ENCODE peak calls at places on chromosomes 3 and 15, in ten cellular contexts. One of them, this sample, is unnamed.

GRCh38 chr3:126834596-126835471 is 130.8 kb downstream of the CHCHD6 start:
- DNase-seq in uterus: no peak
- DNase-seq in kidney epithelial cell: peak; percentile 23
- DNase-seq in ovary: no peak
- DNase-seq in colonic mucosa: no peak
- DNase-seq in transverse colon: no peak
- DNase-seq in dorsolateral prefrontal cortex: no peak
- DNase-seq in Panc1: no peak
- DNase-seq in suprapubic skin: no peak
- DNase-seq in CD8-positive, alpha-beta memory T cell: no peak
- DNase-seq in this sample: no peak

GRCh38 chr15:47184405-47185221 is 532.7 kb upstream of the SEMA6D start:
- DNase-seq in uterus: no peak
- DNase-seq in kidney epithelial cell: no peak
- DNase-seq in ovary: no peak
- DNase-seq in colonic mucosa: no peak
- DNase-seq in transverse colon: no peak
- DNase-seq in dorsolateral prefrontal cortex: no peak
- DNase-seq in Panc1: no peak
- DNase-seq in suprapubic skin: no peak
- DNase-seq in CD8-positive, alpha-beta memory T cell: no peak
- DNase-seq in this sample: no peak

GRCh38 chr3:183745300-183746098 is 47.9 kb downstream of the YEATS2 start:
- DNase-seq in uterus: no peak
- DNase-seq in kidney epithelial cell: no peak
- DNase-seq in ovary: no peak
- DNase-seq in colonic mucosa: no peak
- DNase-seq in transverse colon: no peak
- DNase-seq in dorsolateral prefrontal cortex: no peak
- DNase-seq in Panc1: no peak
- DNase-seq in suprapubic skin: no peak
- DNase-seq in CD8-positive, alpha-beta memory T cell: no peak
- DNase-seq in this sample: peak; percentile 25

GRCh38 chr15:91100561-91101355 is 701 bp downstream of the SV2B start:
- DNase-seq in uterus: no peak
- DNase-seq in kidney epithelial cell: no peak
- DNase-seq in ovary: no peak
- DNase-seq in colonic mucosa: no peak
- DNase-seq in transverse colon: no peak
- DNase-seq in dorsolateral prefrontal cortex: no peak
- DNase-seq in Panc1: no peak
- DNase-seq in suprapubic skin: no peak
- DNase-seq in CD8-positive, alpha-beta memory T cell: no peak
- DNase-seq in this sample: peak; percentile 37

GRCh38 chr3:110420158-110420641 is 651.4 kb upstream of the NECTIN3 start:
- DNase-seq in uterus: no peak
- DNase-seq in kidney epithelial cell: peak; percentile 38
- DNase-seq in ovary: no peak
- DNase-seq in colonic mucosa: no peak
- DNase-seq in transverse colon: no peak
- DNase-seq in dorsolateral prefrontal cortex: no peak
- DNase-seq in Panc1: no peak
- DNase-seq in suprapubic skin: no peak
- DNase-seq in CD8-positive, alpha-beta memory T cell: no peak
- DNase-seq in this sample: peak; percentile 87

GRCh38 chr3:50502584-50503423 is 630 bp downstream of the CACNA2D2 start:
- DNase-seq in uterus: peak; percentile 18
- DNase-seq in kidney epithelial cell: no peak
- DNase-seq in ovary: peak; percentile 30
- DNase-seq in colonic mucosa: no peak
- DNase-seq in transverse colon: no peak
- DNase-seq in dorsolateral prefrontal cortex: no peak
- DNase-seq in Panc1: no peak
- DNase-seq in suprapubic skin: no peak
- DNase-seq in CD8-positive, alpha-beta memory T cell: no peak
- DNase-seq in this sample: no peak

GRCh38 chr3:36615861-36616260 is 148.5 kb downstream of the DCLK3 start:
- DNase-seq in uterus: no peak
- DNase-seq in kidney epithelial cell: no peak
- DNase-seq in ovary: no peak
- DNase-seq in colonic mucosa: no peak
- DNase-seq in transverse colon: no peak
- DNase-seq in dorsolateral prefrontal cortex: no peak
- DNase-seq in Panc1: no peak
- DNase-seq in suprapubic skin: no peak
- DNase-seq in CD8-positive, alpha-beta memory T cell: no peak
- DNase-seq in this sample: no peak

GRCh38 chr15:44573386-44573785 is 36.4 kb downstream of the EIF3J start:
- DNase-seq in uterus: no peak
- DNase-seq in kidney epithelial cell: no peak
- DNase-seq in ovary: no peak
- DNase-seq in colonic mucosa: no peak
- DNase-seq in transverse colon: no peak
- DNase-seq in dorsolateral prefrontal cortex: no peak
- DNase-seq in Panc1: no peak
- DNase-seq in suprapubic skin: no peak
- DNase-seq in CD8-positive, alpha-beta memory T cell: no peak
- DNase-seq in this sample: no peak

GRCh38 chr15:79682851-79683288 is 213.9 kb downstream of the MTHFS start:
- DNase-seq in uterus: no peak
- DNase-seq in kidney epithelial cell: no peak
- DNase-seq in ovary: no peak
- DNase-seq in colonic mucosa: no peak
- DNase-seq in transverse colon: no peak
- DNase-seq in dorsolateral prefrontal cortex: no peak
- DNase-seq in Panc1: no peak
- DNase-seq in suprapubic skin: no peak
- DNase-seq in CD8-positive, alpha-beta memory T cell: no peak
- DNase-seq in this sample: peak; percentile 6

GRCh38 chr3:160226026-160226739 is 961 bp downstream of the C3orf80 start:
- DNase-seq in uterus: no peak
- DNase-seq in kidney epithelial cell: no peak
- DNase-seq in ovary: no peak
- DNase-seq in colonic mucosa: no peak
- DNase-seq in transverse colon: peak; percentile 10
- DNase-seq in dorsolateral prefrontal cortex: no peak
- DNase-seq in Panc1: no peak
- DNase-seq in suprapubic skin: no peak
- DNase-seq in CD8-positive, alpha-beta memory T cell: no peak
- DNase-seq in this sample: peak; percentile 9

GRCh38 chr15:29934251-29934650 is 112.0 kb upstream of the TJP1 start:
- DNase-seq in uterus: no peak
- DNase-seq in kidney epithelial cell: no peak
- DNase-seq in ovary: no peak
- DNase-seq in colonic mucosa: no peak
- DNase-seq in transverse colon: no peak
- DNase-seq in dorsolateral prefrontal cortex: no peak
- DNase-seq in Panc1: peak; percentile 39
- DNase-seq in suprapubic skin: no peak
- DNase-seq in CD8-positive, alpha-beta memory T cell: no peak
- DNase-seq in this sample: peak; percentile 76

GRCh38 chr15:92954578-92954977 is 54.5 kb downstream of the CHD2 start:
- DNase-seq in uterus: no peak
- DNase-seq in kidney epithelial cell: no peak
- DNase-seq in ovary: no peak
- DNase-seq in colonic mucosa: no peak
- DNase-seq in transverse colon: no peak
- DNase-seq in dorsolateral prefrontal cortex: no peak
- DNase-seq in Panc1: no peak
- DNase-seq in suprapubic skin: no peak
- DNase-seq in CD8-positive, alpha-beta memory T cell: no peak
- DNase-seq in this sample: no peak

GRCh38 chr15:40314723-40315276 is 7.1 kb upstream of the PLCB2 start:
- DNase-seq in uterus: no peak
- DNase-seq in kidney epithelial cell: no peak
- DNase-seq in ovary: no peak
- DNase-seq in colonic mucosa: no peak
- DNase-seq in transverse colon: no peak
- DNase-seq in dorsolateral prefrontal cortex: no peak
- DNase-seq in Panc1: no peak
- DNase-seq in suprapubic skin: no peak
- DNase-seq in CD8-positive, alpha-beta memory T cell: no peak
- DNase-seq in this sample: no peak

GRCh38 chr15:101221858-101222257 is 30.0 kb downstream of the CHSY1 start:
- DNase-seq in uterus: no peak
- DNase-seq in kidney epithelial cell: no peak
- DNase-seq in ovary: no peak
- DNase-seq in colonic mucosa: no peak
- DNase-seq in transverse colon: no peak
- DNase-seq in dorsolateral prefrontal cortex: no peak
- DNase-seq in Panc1: no peak
- DNase-seq in suprapubic skin: no peak
- DNase-seq in CD8-positive, alpha-beta memory T cell: no peak
- DNase-seq in this sample: peak; percentile 47

GRCh38 chr15:67225336-67225735 is 29.1 kb downstream of the AAGAB start:
- DNase-seq in uterus: no peak
- DNase-seq in kidney epithelial cell: no peak
- DNase-seq in ovary: no peak
- DNase-seq in colonic mucosa: no peak
- DNase-seq in transverse colon: no peak
- DNase-seq in dorsolateral prefrontal cortex: no peak
- DNase-seq in Panc1: no peak
- DNase-seq in suprapubic skin: no peak
- DNase-seq in CD8-positive, alpha-beta memory T cell: no peak
- DNase-seq in this sample: peak; percentile 87

GRCh38 chr3:120180731-120181412 is 86.6 kb upstream of the GSK3B start:
- DNase-seq in uterus: no peak
- DNase-seq in kidney epithelial cell: no peak
- DNase-seq in ovary: no peak
- DNase-seq in colonic mucosa: no peak
- DNase-seq in transverse colon: no peak
- DNase-seq in dorsolateral prefrontal cortex: no peak
- DNase-seq in Panc1: no peak
- DNase-seq in suprapubic skin: no peak
- DNase-seq in CD8-positive, alpha-beta memory T cell: no peak
- DNase-seq in this sample: no peak

GRCh38 chr3:119181765-119182164 is 8.4 kb downstream of the UPK1B start:
- DNase-seq in uterus: no peak
- DNase-seq in kidney epithelial cell: no peak
- DNase-seq in ovary: no peak
- DNase-seq in colonic mucosa: no peak
- DNase-seq in transverse colon: no peak
- DNase-seq in dorsolateral prefrontal cortex: no peak
- DNase-seq in Panc1: no peak
- DNase-seq in suprapubic skin: no peak
- DNase-seq in CD8-positive, alpha-beta memory T cell: no peak
- DNase-seq in this sample: no peak

GRCh38 chr15:95174281-95174680 is 942.9 kb downstream of the MCTP2 start:
- DNase-seq in uterus: peak; percentile 37
- DNase-seq in kidney epithelial cell: no peak
- DNase-seq in ovary: no peak
- DNase-seq in colonic mucosa: no peak
- DNase-seq in transverse colon: no peak
- DNase-seq in dorsolateral prefrontal cortex: no peak
- DNase-seq in Panc1: no peak
- DNase-seq in suprapubic skin: peak; percentile 71
- DNase-seq in CD8-positive, alpha-beta memory T cell: no peak
- DNase-seq in this sample: peak; percentile 66

DNA sequence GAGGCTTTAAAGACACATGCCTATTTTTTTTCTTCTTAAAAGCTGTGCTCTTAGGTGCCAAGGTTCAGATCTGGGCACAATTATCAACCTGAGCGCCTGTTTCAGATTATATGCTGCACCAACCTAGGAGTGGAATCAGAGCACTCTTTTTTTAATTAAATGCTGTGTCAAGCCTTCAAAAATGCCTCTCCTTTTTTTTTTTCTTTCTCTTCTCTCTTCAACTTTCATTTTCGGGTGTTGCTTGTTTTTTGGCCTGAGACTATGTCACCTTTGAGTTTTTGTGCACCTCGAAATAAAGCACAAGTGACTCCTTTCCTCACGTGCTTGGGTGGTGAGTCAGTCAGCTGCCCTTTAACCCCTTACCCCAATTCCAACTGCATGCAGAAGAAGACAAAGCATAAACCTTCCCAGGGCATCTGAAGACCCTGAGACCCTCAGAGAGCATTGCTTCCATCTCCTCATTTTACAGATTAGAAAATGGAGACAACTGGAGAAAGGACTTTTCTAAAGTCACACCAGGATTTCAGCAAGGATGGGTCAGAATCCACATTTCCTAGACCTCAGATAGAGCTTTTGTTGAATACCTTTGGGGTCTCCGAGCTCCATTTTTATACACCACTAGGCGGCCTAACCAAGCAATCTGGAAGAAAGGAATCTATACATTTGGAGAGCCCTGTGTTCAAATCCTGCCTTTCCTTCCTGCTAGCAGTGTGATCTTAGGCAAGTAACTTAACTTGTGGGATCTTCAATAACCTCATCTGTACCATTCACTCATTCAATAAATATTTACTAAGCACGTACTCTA is 631 bp upstream of the PRICKLE2 start:
- DNase-seq in uterus: no peak
- DNase-seq in kidney epithelial cell: no peak
- DNase-seq in ovary: no peak
- DNase-seq in colonic mucosa: no peak
- DNase-seq in transverse colon: no peak
- DNase-seq in dorsolateral prefrontal cortex: no peak
- DNase-seq in Panc1: no peak
- DNase-seq in suprapubic skin: no peak
- DNase-seq in CD8-positive, alpha-beta memory T cell: no peak
- DNase-seq in this sample: peak; percentile 52
- H3K4me3 ChIP-seq in uterus: peak overlapping the region; percentile 25
- H3K4me3 ChIP-seq in kidney epithelial cell: no peak overlapping the region
- H3K4me3 ChIP-seq in ovary: peak overlapping the region; percentile 24
- H3K4me3 ChIP-seq in colonic mucosa: no peak overlapping the region
- H3K4me3 ChIP-seq in transverse colon: no peak overlapping the region
- H3K4me3 ChIP-seq in dorsolateral prefrontal cortex: peak overlapping the region; percentile 56
- H3K4me3 ChIP-seq in Panc1: peak overlapping the region; percentile 24
- H3K4me3 ChIP-seq in suprapubic skin: peak overlapping the region; percentile 41
- H3K4me3 ChIP-seq in CD8-positive, alpha-beta memory T cell: no peak overlapping the region
- H3K4me3 ChIP-seq in this sample: peak overlapping the region; percentile 65

GRCh38 chr3:71131893-71132314 is 451.6 kb downstream of the FOXP1 start:
- DNase-seq in uterus: no peak
- DNase-seq in kidney epithelial cell: no peak
- DNase-seq in ovary: no peak
- DNase-seq in colonic mucosa: peak; percentile 69
- DNase-seq in transverse colon: no peak
- DNase-seq in dorsolateral prefrontal cortex: no peak
- DNase-seq in Panc1: no peak
- DNase-seq in suprapubic skin: no peak
- DNase-seq in CD8-positive, alpha-beta memory T cell: no peak
- DNase-seq in this sample: no peak
- H3K4me3 ChIP-seq in uterus: no peak overlapping the region
- H3K4me3 ChIP-seq in kidney epithelial cell: no peak overlapping the region
- H3K4me3 ChIP-seq in ovary: no peak overlapping the region
- H3K4me3 ChIP-seq in colonic mucosa: no peak overlapping the region
- H3K4me3 ChIP-seq in transverse colon: peak overlapping the region; percentile 45
- H3K4me3 ChIP-seq in dorsolateral prefrontal cortex: peak overlapping the region; percentile 67
- H3K4me3 ChIP-seq in Panc1: no peak overlapping the region
- H3K4me3 ChIP-seq in suprapubic skin: no peak overlapping the region
- H3K4me3 ChIP-seq in CD8-positive, alpha-beta memory T cell: peak overlapping the region; percentile 61
- H3K4me3 ChIP-seq in this sample: no peak overlapping the region

GRCh38 chr3:66299893-66300292 is 79.1 kb downstream of the SLC25A26 start:
- DNase-seq in uterus: no peak
- DNase-seq in kidney epithelial cell: no peak
- DNase-seq in ovary: no peak
- DNase-seq in colonic mucosa: no peak
- DNase-seq in transverse colon: no peak
- DNase-seq in dorsolateral prefrontal cortex: no peak
- DNase-seq in Panc1: no peak
- DNase-seq in suprapubic skin: no peak
- DNase-seq in CD8-positive, alpha-beta memory T cell: no peak
- DNase-seq in this sample: no peak
- H3K4me3 ChIP-seq in uterus: no peak overlapping the region
- H3K4me3 ChIP-seq in kidney epithelial cell: no peak overlapping the region
- H3K4me3 ChIP-seq in ovary: no peak overlapping the region
- H3K4me3 ChIP-seq in colonic mucosa: no peak overlapping the region
- H3K4me3 ChIP-seq in transverse colon: no peak overlapping the region
- H3K4me3 ChIP-seq in dorsolateral prefrontal cortex: no peak overlapping the region
- H3K4me3 ChIP-seq in Panc1: no peak overlapping the region
- H3K4me3 ChIP-seq in suprapubic skin: no peak overlapping the region
- H3K4me3 ChIP-seq in CD8-positive, alpha-beta memory T cell: no peak overlapping the region
- H3K4me3 ChIP-seq in this sample: no peak overlapping the region

GRCh38 chr15:69661446-69661845 is 208.8 kb downstream of the RPLP1 start:
- DNase-seq in uterus: no peak
- DNase-seq in kidney epithelial cell: no peak
- DNase-seq in ovary: no peak
- DNase-seq in colonic mucosa: no peak
- DNase-seq in transverse colon: no peak
- DNase-seq in dorsolateral prefrontal cortex: no peak
- DNase-seq in Panc1: no peak
- DNase-seq in suprapubic skin: no peak
- DNase-seq in CD8-positive, alpha-beta memory T cell: no peak
- DNase-seq in this sample: no peak
- H3K4me3 ChIP-seq in uterus: no peak overlapping the region
- H3K4me3 ChIP-seq in kidney epithelial cell: no peak overlapping the region
- H3K4me3 ChIP-seq in ovary: no peak overlapping the region
- H3K4me3 ChIP-seq in colonic mucosa: no peak overlapping the region
- H3K4me3 ChIP-seq in transverse colon: no peak overlapping the region
- H3K4me3 ChIP-seq in dorsolateral prefrontal cortex: no peak overlapping the region
- H3K4me3 ChIP-seq in Panc1: no peak overlapping the region
- H3K4me3 ChIP-seq in suprapubic skin: no peak overlapping the region
- H3K4me3 ChIP-seq in CD8-positive, alpha-beta memory T cell: no peak overlapping the region
- H3K4me3 ChIP-seq in this sample: no peak overlapping the region

This sample was measured in fibroblast of villous mesenchyme.